ENCODE peak calls at places on chromosomes 11 and 22, in eight cellular contexts. N is fibroblast of lung, L is prostate gland, E is vagina, C is heart right ventricle, Z is heart left ventricle, B is Peyer's patch, X is pancreas. H is an unnamed sample.
A peak's percentile ranks its signal among the peaks of the same experiment; 100 is the strongest.

GRCh38 chr22:40204331-40205116 is 26.8 kb downstream of the TNRC6B start:
- DNase-seq in N (peak; percentile 59), L (no peak), E (no peak), C (no peak), Z (no peak), B (no peak), X (no peak), H (peak; percentile 8)

GRCh38 chr11:124238512-124238911 is 2.4 kb upstream of the OR8G1 start:
- DNase-seq in N (no peak), L (no peak), E (no peak), C (no peak), Z (no peak), B (no peak), X (no peak), H (no peak)

GRCh38 chr22:22932512-22932941 is 44.9 kb downstream of the IGLL5 start:
- DNase-seq in N (no peak), L (no peak), E (no peak), C (no peak), Z (no peak), B (no peak), X (no peak), H (no peak)

GRCh38 chr11:9530901-9531625 is 42.4 kb upstream of the WEE1 start:
- DNase-seq in N (no peak), L (no peak), E (no peak), C (no peak), Z (no peak), B (peak; percentile 66), X (no peak), H (peak; percentile 20)

GRCh38 chr11:60785136-60785535 is at the start of gene MS4A10:
- DNase-seq in N (no peak), L (no peak), E (no peak), C (no peak), Z (no peak), B (peak; percentile 85), X (no peak), H (no peak)

GRCh38 chr11:87851234-87851633 is 324.0 kb downstream of the RAB38 start:
- DNase-seq in N (peak; percentile 29), L (no peak), E (no peak), C (no peak), Z (no peak), B (no peak), X (no peak), H (no peak)

GRCh38 chr22:29083576-29084566 is 11.0 kb downstream of the KREMEN1 start:
- DNase-seq in N (no peak), L (no peak), E (no peak), C (no peak), Z (no peak), B (no peak), X (no peak), H (no peak)

GRCh38 chr11:110711776-110712642 is at the start of gene ARHGAP20:
- DNase-seq in N (peak; percentile 64), L (peak; percentile 42), E (no peak), C (peak; percentile 71), Z (peak; percentile 58), B (peak; percentile 73), X (peak; percentile 54), H (peak; percentile 78)

GRCh38 chr11:123742334-123742733 is 874 bp upstream of the ZNF202 start:
- DNase-seq in N (no peak), L (no peak), E (no peak), C (no peak), Z (no peak), B (no peak), X (no peak), H (peak; percentile 28)

GRCh38 chr11:23226331-23226909 is 366.1 kb upstream of the CCDC179 start:
- DNase-seq in N (peak; percentile 76), L (no peak), E (no peak), C (no peak), Z (no peak), B (no peak), X (no peak), H (no peak)

GRCh38 chr11:2768471-2769408 is 68.9 kb upstream of the KCNQ1OT1 start:
- DNase-seq in N (peak; percentile 76), L (peak; percentile 1), E (peak; percentile 71), C (no peak), Z (peak; percentile 3), B (peak; percentile 20), X (peak; percentile 13), H (no peak)

GRCh38 chr11:18394928-18395734 is 768 bp downstream of the LDHA start:
- DNase-seq in N (peak; percentile 12), L (peak; percentile 10), E (no peak), C (no peak), Z (peak; percentile 14), B (peak; percentile 60), X (peak; percentile 34), H (peak; percentile 20)

GRCh38 chr11:16603890-16604783 is 134.3 kb upstream of the C11orf58 start:
- DNase-seq in N (peak; percentile 55), L (peak; percentile 29), E (no peak), C (peak; percentile 71), Z (peak; percentile 73), B (peak; percentile 73), X (peak; percentile 63), H (no peak)

GRCh38 chr11:18677560-18677959 is 21.0 kb upstream of the TMEM86A start:
- DNase-seq in N (no peak), L (no peak), E (no peak), C (no peak), Z (no peak), B (no peak), X (no peak), H (no peak)

GRCh38 chr11:1101318-1102089 is 26.8 kb downstream of the MUC2 start:
- DNase-seq in N (no peak), L (no peak), E (no peak), C (peak; percentile 10), Z (no peak), B (no peak), X (peak; percentile 15), H (no peak)

GRCh38 chr11:1100417-1101245 is 26.0 kb downstream of the MUC2 start:
- DNase-seq in N (no peak), L (no peak), E (no peak), C (no peak), Z (no peak), B (no peak), X (peak; percentile 12), H (no peak)

GRCh38 chr11:1102221-1102971 is 27.7 kb downstream of the MUC2 start:
- DNase-seq in N (no peak), L (no peak), E (no peak), C (no peak), Z (no peak), B (no peak), X (peak; percentile 23), H (no peak)

GRCh38 chr11:1102996-1103395 is 28.3 kb downstream of the MUC2 start:
- DNase-seq in N (no peak), L (no peak), E (no peak), C (no peak), Z (no peak), B (no peak), X (peak; percentile 10), H (no peak)

GRCh38 chr11:1099519-1100355 is 25.1 kb downstream of the MUC2 start:
- DNase-seq in N (no peak), L (no peak), E (no peak), C (no peak), Z (no peak), B (no peak), X (peak; percentile 9), H (no peak)
- H3K9me3 ChIP-seq in N (peaks cover 2% of the 10 kb centered on the region), L (no peaks in the 10 kb centered on the region), E (no peaks in the 10 kb centered on the region), C (no peaks in the 10 kb centered on the region), Z (no peaks in the 10 kb centered on the region), B (no peaks in the 10 kb centered on the region), X (no peaks in the 10 kb centered on the region), H (no peaks in the 10 kb centered on the region)

DNA sequence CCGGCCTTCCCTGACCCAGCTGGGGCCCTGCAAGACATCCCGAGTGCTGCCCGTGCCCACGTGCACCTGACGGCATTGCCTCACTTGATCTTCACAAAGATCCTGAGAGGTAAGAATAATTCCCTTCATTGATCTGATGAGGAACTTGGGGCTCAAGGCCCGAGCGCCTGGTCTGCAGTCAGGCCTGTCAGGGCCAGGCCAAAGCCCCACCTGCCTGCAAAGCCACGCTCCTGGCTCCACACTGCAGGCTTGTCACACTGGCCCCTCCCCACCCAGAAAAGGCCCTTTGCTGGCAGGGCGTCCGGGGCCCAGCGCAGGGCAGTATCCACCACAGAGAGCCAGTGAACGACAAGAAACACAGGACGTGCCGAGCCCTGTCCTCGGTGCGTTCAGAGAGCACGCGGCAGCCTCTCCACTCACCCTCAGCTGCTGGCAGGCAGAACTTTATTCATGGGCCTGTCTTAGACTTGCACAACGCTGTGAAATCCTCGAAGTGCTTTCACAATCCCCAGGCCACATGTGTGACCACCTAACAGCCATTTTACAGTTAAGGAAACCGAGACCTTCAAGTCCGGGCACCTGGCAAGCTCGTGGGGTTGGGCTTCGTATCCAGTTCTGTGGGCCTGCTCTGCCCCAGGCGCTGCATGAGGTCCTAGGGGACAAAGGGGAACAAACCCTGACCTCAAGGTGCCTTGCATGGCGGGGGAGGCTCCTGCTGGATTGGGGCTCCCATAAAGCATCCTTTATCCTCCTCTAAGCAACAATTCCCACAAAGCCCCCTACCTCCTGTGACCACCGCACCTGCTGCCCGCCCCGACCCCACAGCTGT is 14.7 kb downstream of the KIAA0930 start:
- DNase-seq in N (peak; percentile 82), L (peak; percentile 72), E (no peak), C (no peak), Z (no peak), B (peak; percentile 38), X (peak; percentile 14), H (no peak)
- TF ChIP-seq CTCF in N (no peak), L (no peak), E (no peak), C (no peak), Z (no peak), B (no peak), X (no peak), H (no peak)

DNA sequence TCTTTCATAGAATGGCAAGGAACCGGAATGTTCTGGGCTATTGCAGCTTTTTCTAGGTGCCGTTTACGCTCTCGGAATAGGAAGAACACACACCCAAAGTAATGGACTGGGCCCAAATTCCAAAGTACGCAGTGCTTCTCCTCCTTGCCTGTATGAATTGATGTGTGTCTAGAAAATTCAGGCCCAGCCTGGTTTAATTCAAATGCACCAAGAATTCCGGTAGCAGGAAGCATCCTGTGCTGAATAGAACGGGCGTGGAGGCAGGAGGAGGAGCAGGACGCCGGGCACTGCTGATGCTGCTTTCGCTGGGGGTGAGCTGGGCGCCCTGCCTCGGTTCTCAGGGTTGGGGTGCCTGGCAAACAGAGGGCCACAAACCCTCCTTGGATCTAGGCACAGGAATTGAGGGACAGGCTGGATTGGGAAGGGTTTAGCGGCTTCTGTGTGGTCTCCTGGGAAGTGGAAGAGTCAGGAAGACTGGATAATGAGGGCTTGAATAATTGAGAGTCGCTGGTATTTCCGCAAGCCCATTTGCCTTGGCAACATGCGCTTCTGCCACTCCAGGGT is 2.0 kb downstream of the PARVB start:
- DNase-seq in N (no peak), L (no peak), E (no peak), C (no peak), Z (peak; percentile 40), B (no peak), X (no peak), H (no peak)
- H3K4me3 ChIP-seq in N (no peak overlapping the region), L (no peak overlapping the region), E (peak overlapping the region; percentile 16), C (peak overlapping the region; percentile 77), Z (peak overlapping the region; percentile 76), B (no peak overlapping the region), X (no peak overlapping the region), H (no peak overlapping the region)

GRCh38 chr22:34000879-34001526 is 80.7 kb upstream of the LARGE1 start:
- DNase-seq in N (no peak), L (no peak), E (peak; percentile 6), C (no peak), Z (no peak), B (no peak), X (no peak), H (no peak)

GRCh38 chr22:34001701-34002466 is 81.6 kb upstream of the LARGE1 start:
- DNase-seq in N (no peak), L (no peak), E (peak; percentile 52), C (no peak), Z (no peak), B (no peak), X (no peak), H (no peak)

GRCh38 chr22:34004058-34004457 is 83.8 kb upstream of the LARGE1 start:
- DNase-seq in N (no peak), L (no peak), E (peak; percentile 40), C (no peak), Z (no peak), B (no peak), X (no peak), H (no peak)
- H3K9me3 ChIP-seq in N (no peaks in the 10 kb centered on the region), L (no peaks in the 10 kb centered on the region), E (peaks cover 6% of the 10 kb centered on the region), C (no peaks in the 10 kb centered on the region), Z (no peaks in the 10 kb centered on the region), B (peaks cover 5% of the 10 kb centered on the region), X (no peaks in the 10 kb centered on the region), H (no peaks in the 10 kb centered on the region)

H was measured in WERI-Rb-1.